ENCODE peak calls at places on chromosomes 7 and 10, in four cellular contexts. H is SK-N-SH, L is H1, S is K562. M is an unnamed sample.
A peak's percentile ranks its signal among the peaks of the same experiment; 100 is the strongest.

GRCh38 chr7:49776994-49777393 is 3.6 kb downstream of the VWC2 start:
- DNase-seq in H (no peak), L (peak; percentile 75), S (peak; percentile 3), M (peak; percentile 73)

GRCh38 chr10:26801274-26801673 is 59.5 kb downstream of the ABI1 start:
- DNase-seq in L (no peak), S (no peak), H (no peak), M (no peak)

GRCh38 chr10:13528875-13529713 is at the start of gene BEND7:
- DNase-seq in L (peak; percentile 55), H (peak; percentile 95), S (peak; percentile 56), M (peak; percentile 32)

GRCh38 chr10:72329290-72330058 is 25.2 kb downstream of the DNAJB12 start:
- DNase-seq in L (no peak), H (no peak), S (no peak), M (no peak)

GRCh38 chr7:28596245-28596935 is 184.1 kb downstream of the CREB5 start:
- DNase-seq in S (no peak), H (no peak), L (no peak), M (no peak)

GRCh38 chr7:116500071-116500853 is 724 bp downstream of the CAV2 start:
- DNase-seq in H (peak; percentile 19), L (no peak), S (peak; percentile 71), M (peak; percentile 28)

GRCh38 chr7:22348379-22348778 is 8.6 kb downstream of the RAPGEF5 start:
- DNase-seq in H (no peak), L (no peak), S (peak; percentile 45), M (no peak)

GRCh38 chr7:99381664-99382075 is 7.1 kb downstream of the ARPC1B start:
- DNase-seq in H (peak; percentile 71), L (no peak), S (no peak), M (no peak)

GRCh38 chr7:30674420-30674819 is 7.8 kb downstream of the CRHR2 start:
- DNase-seq in S (no peak), L (no peak), H (peak; percentile 62), M (no peak)

GRCh38 chr7:155570171-155570958 is 24.0 kb upstream of the CNPY1 start:
- DNase-seq in H (no peak), S (no peak), L (no peak), M (no peak)

GRCh38 chr10:33365871-33366411 is 31.5 kb upstream of the NRP1 start:
- DNase-seq in L (no peak), S (no peak), H (no peak), M (no peak)

GRCh38 chr7:130210181-130210935 is 2.7 kb downstream of the SSMEM1 start:
- DNase-seq in S (no peak), H (no peak), L (no peak), M (no peak)

GRCh38 chr7:105718511-105718925 is 137.2 kb upstream of the EFCAB10 start:
- DNase-seq in S (no peak), H (no peak), L (no peak), M (no peak)

GRCh38 chr7:22256702-22257101 is 100.3 kb downstream of the RAPGEF5 start:
- DNase-seq in H (no peak), L (no peak), S (no peak), M (no peak)

GRCh38 chr10:132198381-132199181 is 11.8 kb downstream of the DPYSL4 start:
- DNase-seq in L (no peak), H (no peak), S (no peak), M (no peak)

GRCh38 chr7:87797798-87798403 is 78.3 kb downstream of the SLC25A40 start:
- DNase-seq in H (peak; percentile 47), L (no peak), S (peak; percentile 52), M (no peak)

DNA sequence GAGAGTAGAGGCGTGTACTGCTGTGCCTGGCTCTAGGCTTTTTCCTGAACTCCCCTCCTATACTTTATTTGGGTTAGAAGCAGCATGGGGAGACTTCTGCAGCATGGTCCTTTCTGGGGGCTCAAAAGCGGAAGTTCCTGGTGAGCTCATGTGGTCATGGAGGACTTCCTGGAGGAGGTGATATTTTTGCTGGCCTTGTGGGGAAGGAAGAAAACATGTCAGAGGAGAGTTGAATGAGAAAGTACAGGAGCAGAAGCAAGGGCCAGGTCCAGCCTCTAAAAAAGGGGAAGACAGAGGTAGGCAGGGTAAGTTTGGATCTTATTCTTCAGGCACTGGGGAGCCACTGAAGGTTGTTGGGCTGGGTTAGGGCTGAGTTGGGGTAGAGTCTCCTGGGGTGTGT is 45.5 kb downstream of the CASTOR2 start:
- DNase-seq in L (no peak), H (no peak), S (no peak), M (no peak)
- TF ChIP-seq TEAD4 in L (no peak), H (no peak), S (no peak), M (no peak)

GRCh38 chr7:111705807-111706206 is 143.5 kb upstream of the IMMP2L start:
- DNase-seq in H (no peak), S (no peak), L (no peak), M (no peak)

GRCh38 chr7:111708072-111708471 is 145.8 kb upstream of the IMMP2L start:
- DNase-seq in H (no peak), S (no peak), L (no peak), M (no peak)

GRCh38 chr7:111710839-111711380 is 148.6 kb upstream of the IMMP2L start:
- DNase-seq in L (no peak), H (no peak), S (no peak), M (no peak)

GRCh38 chr7:111711426-111712065 is 149.3 kb upstream of the IMMP2L start:
- DNase-seq in S (no peak), H (no peak), L (no peak), M (no peak)
- TF ChIP-seq TEAD4 in S (no peak), H (no peak), L (no peak), M (no peak)

GRCh38 chr10:80405636-80406035 is 2.7 kb upstream of the PRXL2A start:
- DNase-seq in S (no peak), L (no peak), H (no peak), M (no peak)
- TF ChIP-seq TEAD4 in S (no peak), L (no peak), H (no peak), M (no peak)

GRCh38 chr10:97222346-97222961 is 36.7 kb upstream of the SLIT1 start:
- DNase-seq in L (no peak), S (peak; percentile 83), H (peak; percentile 46), M (peak; percentile 54)

GRCh38 chr10:97213431-97213830 is 27.7 kb upstream of the SLIT1 start:
- DNase-seq in S (no peak), H (no peak), L (no peak), M (no peak)

GRCh38 chr10:97220371-97220770 is 34.6 kb upstream of the SLIT1 start:
- DNase-seq in S (no peak), L (no peak), H (no peak), M (no peak)

GRCh38 chr10:97215619-97216018 is 29.9 kb upstream of the SLIT1 start:
- DNase-seq in H (no peak), S (no peak), L (no peak), M (no peak)

DNA sequence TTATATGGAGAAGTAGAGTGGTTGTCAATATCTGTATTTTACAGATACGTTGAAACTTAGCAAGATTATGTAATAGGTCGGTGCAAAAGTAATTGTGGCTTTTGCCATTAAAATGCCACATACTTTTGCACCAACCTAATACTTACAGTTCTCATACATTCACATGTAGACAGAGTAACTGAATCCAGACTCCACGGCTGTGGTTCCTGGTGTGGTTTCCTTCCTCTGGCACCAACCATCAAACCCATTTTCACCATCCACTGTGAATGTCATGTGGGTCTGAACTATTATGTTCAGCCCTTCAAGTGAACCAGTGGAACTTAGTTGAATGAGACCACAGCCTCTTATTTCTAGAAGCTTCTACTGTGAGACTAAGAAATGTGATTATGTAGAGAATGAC is 31.5 kb upstream of the SLIT1 start:
- DNase-seq in L (no peak), H (no peak), S (no peak), M (no peak)
- TF ChIP-seq TEAD4 in L (no peak), H (no peak), S (no peak), M (no peak)

DNA sequence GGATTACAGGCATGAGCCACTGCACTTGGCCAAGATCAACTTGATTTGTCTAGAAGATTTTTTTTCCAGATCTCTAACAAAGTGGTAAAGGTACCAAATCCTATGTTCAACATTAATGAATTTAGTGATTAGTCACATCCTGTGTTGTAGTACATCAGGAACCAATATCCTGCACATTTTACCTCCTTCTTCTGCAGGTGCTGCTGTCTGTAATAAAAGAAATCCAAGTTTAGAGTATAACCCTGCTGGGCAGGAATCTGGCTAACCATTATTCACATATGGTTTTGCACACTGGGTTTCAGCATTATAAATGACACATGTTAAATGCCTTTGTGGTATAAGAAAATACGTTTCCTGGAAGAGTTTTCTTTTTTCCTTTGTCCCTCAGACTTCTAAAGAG is 10.8 kb downstream of the PARD3 start:
- DNase-seq in L (no peak), H (no peak), S (no peak), M (no peak)
- TF ChIP-seq TEAD4 in L (no peak), H (no peak), S (no peak), M (no peak)

GRCh38 chr10:92531132-92531531 is 42.8 kb downstream of the IDE start:
- DNase-seq in H (no peak), S (peak; percentile 30), L (no peak), M (no peak)
- TF ChIP-seq TEAD4 in H (no peak), S (no peak), L (no peak), M (no peak)

DNA sequence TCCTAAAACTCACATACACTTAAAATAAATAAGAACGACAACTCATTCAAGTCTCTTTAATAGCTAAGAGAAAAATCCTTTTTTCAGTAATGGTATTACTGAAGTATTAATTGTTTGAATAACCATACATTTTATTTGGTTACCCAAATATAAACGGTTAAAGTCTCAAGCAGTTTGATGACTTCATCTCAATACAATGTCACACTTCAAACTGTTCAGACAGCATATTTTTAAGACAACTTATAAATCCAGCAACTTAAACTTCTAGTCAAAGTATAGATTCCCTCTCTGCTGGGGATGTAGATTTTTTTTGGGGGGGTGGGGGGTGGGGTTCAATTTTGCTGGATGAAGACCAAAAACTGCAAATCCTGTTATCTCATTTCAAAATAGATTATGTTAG is 42.0 kb downstream of the GNA12 start:
- DNase-seq in S (no peak), L (no peak), H (no peak), M (no peak)
- TF ChIP-seq TEAD4 in S (no peak), L (no peak), H (no peak), M (no peak)

GRCh38 chr7:152752513-152752912 is 7.0 kb upstream of the ACTR3B start:
- DNase-seq in S (no peak), L (no peak), H (no peak), M (no peak)
- TF ChIP-seq TEAD4 in S (no peak), L (no peak), H (no peak), M (no peak)

GRCh38 chr10:124539935-124540641 is 78.5 kb downstream of the LHPP start:
- DNase-seq in S (peak; percentile 64), H (peak; percentile 96), L (peak; percentile 86), M (peak; percentile 79)
- TF ChIP-seq TEAD4 in S (no peak), H (no peak), L (no peak), M (no peak)